ENCODE peak calls at places on chromosome 7, in ten cellular contexts. One of them, this sample, is unnamed. For H3K9me3 and H3K36me3, the result is how much of the 10 kb centered on the place peaks cover.

GRCh38 chr7:103989785-103990775 is 622 bp upstream of the RELN start:
- DNase-seq in body of pancreas: no peak
- DNase-seq in testis: peak
- DNase-seq in psoas muscle: no peak
- DNase-seq in adrenal gland: no peak
- DNase-seq in GM23248: peak
- DNase-seq in GM12878: no peak
- DNase-seq in CD8-positive, alpha-beta memory T cell: no peak
- DNase-seq in cardiac muscle cell: peak
- DNase-seq in K562: peak
- DNase-seq in this sample: no peak

GRCh38 chr7:12103948-12104347 is 107.1 kb upstream of the TMEM106B start:
- DNase-seq in adrenal gland: no peak
- DNase-seq in CD8-positive, alpha-beta memory T cell: no peak
- DNase-seq in GM23248: no peak
- DNase-seq in K562: no peak
- DNase-seq in cardiac muscle cell: no peak
- DNase-seq in psoas muscle: no peak
- DNase-seq in testis: no peak
- DNase-seq in body of pancreas: no peak
- DNase-seq in GM12878: no peak
- DNase-seq in this sample: no peak

GRCh38 chr7:143322646-143323343 is 6.9 kb downstream of the CLCN1 start:
- DNase-seq in K562: no peak
- DNase-seq in adrenal gland: peak
- DNase-seq in cardiac muscle cell: no peak
- DNase-seq in body of pancreas: no peak
- DNase-seq in CD8-positive, alpha-beta memory T cell: no peak
- DNase-seq in GM23248: no peak
- DNase-seq in testis: no peak
- DNase-seq in psoas muscle: peak
- DNase-seq in GM12878: no peak
- DNase-seq in this sample: no peak

GRCh38 chr7:107995184-107996071 is 7.5 kb downstream of the LAMB1 start:
- DNase-seq in GM23248: peak
- DNase-seq in GM12878: no peak
- DNase-seq in K562: peak
- DNase-seq in CD8-positive, alpha-beta memory T cell: no peak
- DNase-seq in adrenal gland: no peak
- DNase-seq in cardiac muscle cell: peak
- DNase-seq in psoas muscle: no peak
- DNase-seq in body of pancreas: no peak
- DNase-seq in testis: no peak
- DNase-seq in this sample: no peak

GRCh38 chr7:40437936-40438634 is 303.3 kb downstream of the SUGCT start:
- DNase-seq in testis: no peak
- DNase-seq in body of pancreas: no peak
- DNase-seq in K562: no peak
- DNase-seq in CD8-positive, alpha-beta memory T cell: no peak
- DNase-seq in psoas muscle: no peak
- DNase-seq in GM23248: peak
- DNase-seq in cardiac muscle cell: peak
- DNase-seq in GM12878: no peak
- DNase-seq in adrenal gland: no peak
- DNase-seq in this sample: no peak

GRCh38 chr7:67371429-67372305 is 375.0 kb downstream of the TYW1 start:
- DNase-seq in body of pancreas: peak
- DNase-seq in testis: peak
- DNase-seq in K562: peak
- DNase-seq in adrenal gland: peak
- DNase-seq in CD8-positive, alpha-beta memory T cell: peak
- DNase-seq in GM23248: peak
- DNase-seq in GM12878: peak
- DNase-seq in cardiac muscle cell: peak
- DNase-seq in psoas muscle: peak
- DNase-seq in this sample: no peak

GRCh38 chr7:49247759-49248158 is 323.4 kb downstream of the CDC14C start:
- DNase-seq in cardiac muscle cell: no peak
- DNase-seq in testis: no peak
- DNase-seq in GM12878: no peak
- DNase-seq in adrenal gland: no peak
- DNase-seq in GM23248: no peak
- DNase-seq in psoas muscle: no peak
- DNase-seq in body of pancreas: no peak
- DNase-seq in CD8-positive, alpha-beta memory T cell: no peak
- DNase-seq in K562: no peak
- DNase-seq in this sample: no peak

GRCh38 chr7:1679326-1679965 is 9.4 kb downstream of the ELFN1 start:
- DNase-seq in psoas muscle: no peak
- DNase-seq in body of pancreas: no peak
- DNase-seq in testis: no peak
- DNase-seq in CD8-positive, alpha-beta memory T cell: peak
- DNase-seq in K562: no peak
- DNase-seq in adrenal gland: peak
- DNase-seq in GM12878: no peak
- DNase-seq in GM23248: no peak
- DNase-seq in cardiac muscle cell: no peak
- DNase-seq in this sample: no peak

GRCh38 chr7:99631311-99632109 is 14.8 kb downstream of the ZSCAN25 start:
- DNase-seq in adrenal gland: peak
- DNase-seq in cardiac muscle cell: peak
- DNase-seq in K562: peak
- DNase-seq in psoas muscle: peak
- DNase-seq in GM23248: peak
- DNase-seq in CD8-positive, alpha-beta memory T cell: no peak
- DNase-seq in testis: peak
- DNase-seq in body of pancreas: peak
- DNase-seq in GM12878: no peak
- DNase-seq in this sample: no peak

GRCh38 chr7:19107142-19107391 is 10.4 kb downstream of the TWIST1 start:
- DNase-seq in psoas muscle: no peak
- DNase-seq in body of pancreas: no peak
- DNase-seq in CD8-positive, alpha-beta memory T cell: no peak
- DNase-seq in K562: no peak
- DNase-seq in cardiac muscle cell: no peak
- DNase-seq in GM23248: no peak
- DNase-seq in GM12878: no peak
- DNase-seq in adrenal gland: no peak
- DNase-seq in testis: no peak
- DNase-seq in this sample: no peak

GRCh38 chr7:26549281-26549943 is 257.8 kb downstream of the SNX10 start:
- DNase-seq in GM23248: no peak
- DNase-seq in testis: no peak
- DNase-seq in CD8-positive, alpha-beta memory T cell: no peak
- DNase-seq in psoas muscle: no peak
- DNase-seq in K562: no peak
- DNase-seq in GM12878: no peak
- DNase-seq in cardiac muscle cell: no peak
- DNase-seq in adrenal gland: no peak
- DNase-seq in body of pancreas: peak
- DNase-seq in this sample: no peak

GRCh38 chr7:134814730-134815364 is 35.4 kb downstream of the CALD1 start:
- DNase-seq in adrenal gland: no peak
- DNase-seq in body of pancreas: no peak
- DNase-seq in CD8-positive, alpha-beta memory T cell: no peak
- DNase-seq in cardiac muscle cell: no peak
- DNase-seq in psoas muscle: peak
- DNase-seq in GM23248: no peak
- DNase-seq in testis: no peak
- DNase-seq in GM12878: no peak
- DNase-seq in K562: no peak
- DNase-seq in this sample: no peak

GRCh38 chr7:95686109-95686508 is 86.2 kb upstream of the DYNC1I1 start:
- DNase-seq in GM12878: no peak
- DNase-seq in adrenal gland: peak
- DNase-seq in CD8-positive, alpha-beta memory T cell: no peak
- DNase-seq in psoas muscle: peak
- DNase-seq in body of pancreas: peak
- DNase-seq in cardiac muscle cell: peak
- DNase-seq in GM23248: peak
- DNase-seq in testis: peak
- DNase-seq in K562: no peak
- DNase-seq in this sample: no peak

GRCh38 chr7:50206521-50207250 is 97.8 kb upstream of the IKZF1 start:
- DNase-seq in adrenal gland: peak
- DNase-seq in K562: no peak
- DNase-seq in psoas muscle: no peak
- DNase-seq in CD8-positive, alpha-beta memory T cell: peak
- DNase-seq in body of pancreas: peak
- DNase-seq in GM12878: no peak
- DNase-seq in testis: no peak
- DNase-seq in GM23248: peak
- DNase-seq in cardiac muscle cell: no peak
- DNase-seq in this sample: peak

GRCh38 chr7:50261593-50261992 is 42.9 kb upstream of the IKZF1 start:
- DNase-seq in body of pancreas: no peak
- DNase-seq in psoas muscle: no peak
- DNase-seq in CD8-positive, alpha-beta memory T cell: no peak
- DNase-seq in testis: no peak
- DNase-seq in GM12878: no peak
- DNase-seq in cardiac muscle cell: no peak
- DNase-seq in GM23248: no peak
- DNase-seq in adrenal gland: no peak
- DNase-seq in K562: no peak
- DNase-seq in this sample: no peak

GRCh38 chr7:75762350-75762917 is 9.6 kb downstream of the CCL26 start:
- DNase-seq in psoas muscle: no peak
- DNase-seq in adrenal gland: no peak
- DNase-seq in cardiac muscle cell: peak
- DNase-seq in K562: peak
- DNase-seq in body of pancreas: no peak
- DNase-seq in GM12878: peak
- DNase-seq in testis: no peak
- DNase-seq in CD8-positive, alpha-beta memory T cell: no peak
- DNase-seq in GM23248: peak
- DNase-seq in this sample: no peak

GRCh38 chr7:140876519-140877248 is 48.0 kb downstream of the BRAF start:
- DNase-seq in K562: no peak
- DNase-seq in CD8-positive, alpha-beta memory T cell: no peak
- DNase-seq in body of pancreas: no peak
- DNase-seq in adrenal gland: no peak
- DNase-seq in cardiac muscle cell: peak
- DNase-seq in testis: no peak
- DNase-seq in GM23248: peak
- DNase-seq in GM12878: peak
- DNase-seq in psoas muscle: no peak
- DNase-seq in this sample: no peak

DNA sequence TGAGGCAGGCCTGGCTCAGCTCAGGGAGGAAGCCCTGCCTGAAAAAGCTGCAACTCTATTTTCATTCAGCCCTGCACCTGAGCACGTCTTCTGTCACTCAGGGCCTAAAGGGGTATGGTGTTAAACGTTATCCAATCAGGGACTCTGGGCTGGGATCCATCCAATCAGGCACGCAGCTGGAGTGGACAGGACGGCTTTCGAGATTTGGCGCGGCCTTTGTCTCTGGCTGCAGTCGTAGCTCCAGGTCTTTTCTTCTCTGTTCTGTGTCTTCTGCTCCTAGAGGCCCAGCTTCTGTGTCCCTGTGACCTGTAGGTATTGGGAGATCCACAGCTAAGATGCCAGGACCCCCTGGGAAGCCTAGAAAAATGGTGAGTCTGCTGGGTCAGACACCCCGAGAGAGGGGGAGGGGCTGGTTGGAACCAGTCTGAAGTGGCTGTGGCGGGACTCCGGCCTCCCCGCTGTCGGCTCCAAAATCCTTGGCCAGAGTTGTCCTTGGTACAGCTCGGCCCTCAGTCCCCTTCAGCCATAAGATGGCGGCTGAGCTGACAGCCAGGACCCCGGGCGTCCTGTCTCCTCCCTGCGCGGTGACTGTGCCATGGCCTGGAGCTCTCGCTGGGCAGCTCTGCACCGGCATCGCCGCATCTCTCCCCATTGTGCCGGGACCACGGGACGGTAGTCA is 11.7 kb upstream of the ZNF680 start:
- DNase-seq in testis: peak
- DNase-seq in GM23248: peak
- DNase-seq in GM12878: no peak
- DNase-seq in K562: no peak
- DNase-seq in adrenal gland: peak
- DNase-seq in CD8-positive, alpha-beta memory T cell: no peak
- DNase-seq in body of pancreas: peak
- DNase-seq in psoas muscle: no peak
- DNase-seq in cardiac muscle cell: peak
- DNase-seq in this sample: peak
- H3K4me3 ChIP-seq in testis: peak
- H3K4me3 ChIP-seq in GM23248: peak
- H3K4me3 ChIP-seq in GM12878: no peak
- H3K4me3 ChIP-seq in K562: no peak
- H3K4me3 ChIP-seq in adrenal gland: no peak
- H3K4me3 ChIP-seq in CD8-positive, alpha-beta memory T cell: no peak
- H3K4me3 ChIP-seq in body of pancreas: no peak
- H3K4me3 ChIP-seq in psoas muscle: peak
- H3K4me3 ChIP-seq in cardiac muscle cell: peak
- H3K4me3 ChIP-seq in this sample: no peak

GRCh38 chr7:80873140-80873539 is 45.7 kb downstream of the SEMA3C start:
- DNase-seq in CD8-positive, alpha-beta memory T cell: no peak
- DNase-seq in testis: no peak
- DNase-seq in GM23248: no peak
- DNase-seq in adrenal gland: no peak
- DNase-seq in psoas muscle: no peak
- DNase-seq in cardiac muscle cell: no peak
- DNase-seq in GM12878: no peak
- DNase-seq in body of pancreas: no peak
- DNase-seq in K562: no peak
- DNase-seq in this sample: no peak
- H3K9me3 ChIP-seq in CD8-positive, alpha-beta memory T cell: under half
- H3K9me3 ChIP-seq in testis: under half
- H3K9me3 ChIP-seq in GM23248: under half
- H3K9me3 ChIP-seq in adrenal gland: under half
- H3K9me3 ChIP-seq in psoas muscle: under half
- H3K9me3 ChIP-seq in cardiac muscle cell: under half
- H3K9me3 ChIP-seq in GM12878: under half
- H3K9me3 ChIP-seq in body of pancreas: under half
- H3K9me3 ChIP-seq in K562: under half
- H3K9me3 ChIP-seq in this sample: under half

GRCh38 chr7:23422384-23422783 is 47.9 kb downstream of the IGF2BP3 start:
- DNase-seq in psoas muscle: no peak
- DNase-seq in testis: no peak
- DNase-seq in GM12878: no peak
- DNase-seq in cardiac muscle cell: no peak
- DNase-seq in K562: no peak
- DNase-seq in body of pancreas: no peak
- DNase-seq in CD8-positive, alpha-beta memory T cell: no peak
- DNase-seq in adrenal gland: no peak
- DNase-seq in GM23248: no peak
- DNase-seq in this sample: no peak
- H3K36me3 ChIP-seq in psoas muscle: under half
- H3K36me3 ChIP-seq in testis: under half
- H3K36me3 ChIP-seq in GM12878: under half
- H3K36me3 ChIP-seq in cardiac muscle cell: under half
- H3K36me3 ChIP-seq in K562: under half
- H3K36me3 ChIP-seq in body of pancreas: under half
- H3K36me3 ChIP-seq in CD8-positive, alpha-beta memory T cell: under half
- H3K36me3 ChIP-seq in adrenal gland: under half
- H3K36me3 ChIP-seq in GM23248: under half
- H3K36me3 ChIP-seq in this sample: under half

DNA sequence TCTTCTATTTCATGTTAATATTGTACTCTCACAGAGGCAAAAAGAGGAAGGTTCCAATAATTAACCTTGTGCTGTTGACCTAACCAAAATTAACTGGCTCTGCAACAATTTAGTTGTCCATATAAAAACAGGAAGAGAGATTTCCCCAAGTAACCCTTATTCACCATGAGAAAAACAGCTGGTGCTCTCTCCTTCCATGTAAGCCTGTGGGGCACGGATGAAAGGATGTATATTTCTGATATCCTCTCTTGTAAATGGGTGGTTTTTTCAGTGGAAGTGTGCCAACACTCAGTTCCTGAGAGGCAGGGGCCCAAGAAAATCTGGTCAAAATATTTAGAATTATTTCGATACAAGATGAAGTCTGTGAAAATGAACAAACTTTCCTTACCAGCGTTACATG is 358.1 kb downstream of the CRPPA start:
- DNase-seq in body of pancreas: no peak
- DNase-seq in adrenal gland: no peak
- DNase-seq in testis: no peak
- DNase-seq in CD8-positive, alpha-beta memory T cell: no peak
- DNase-seq in GM23248: no peak
- DNase-seq in psoas muscle: no peak
- DNase-seq in GM12878: no peak
- DNase-seq in K562: no peak
- DNase-seq in cardiac muscle cell: no peak
- DNase-seq in this sample: no peak
- H3K4me3 ChIP-seq in body of pancreas: no peak
- H3K4me3 ChIP-seq in adrenal gland: no peak
- H3K4me3 ChIP-seq in testis: no peak
- H3K4me3 ChIP-seq in CD8-positive, alpha-beta memory T cell: no peak
- H3K4me3 ChIP-seq in GM23248: no peak
- H3K4me3 ChIP-seq in psoas muscle: peak
- H3K4me3 ChIP-seq in GM12878: no peak
- H3K4me3 ChIP-seq in K562: no peak
- H3K4me3 ChIP-seq in cardiac muscle cell: no peak
- H3K4me3 ChIP-seq in this sample: no peak